ENCODE peak calls at places on chromosomes 12 and 14, in eight cellular contexts. One of them, this sample, is unnamed.

GRCh38 chr14:20435454-20436362 is at the start of gene KLHL33:
- DNase-seq in NCI-H1436 treated with DMSO at 0.1 percent for 48 hours: no peak
- DNase-seq in GM20000: no peak
- DNase-seq in choroid plexus epithelial cell: peak; percentile 17
- DNase-seq in Kasumi-1: no peak
- DNase-seq in Ammon's horn: no peak
- DNase-seq in stimulated activated CD8-positive, alpha-beta memory T cell treated with anti-CD3 and anti-CD28 coated beads, Interleukin-15, amount 100 ng/mL, for 24 hours: no peak
- DNase-seq in NK-92 treated with Interleukin-12 subunit alpha and Interleukin-12 subunit beta, amount 100 ng/mL, for 24 hours: no peak
- DNase-seq in this sample: no peak

GRCh38 chr12:45727994-45728624 is 1.4 kb upstream of the ARID2 start:
- DNase-seq in NCI-H1436 treated with DMSO at 0.1 percent for 48 hours: no peak
- DNase-seq in GM20000: peak; percentile 13
- DNase-seq in choroid plexus epithelial cell: no peak
- DNase-seq in Kasumi-1: no peak
- DNase-seq in Ammon's horn: peak; percentile 12
- DNase-seq in stimulated activated CD8-positive, alpha-beta memory T cell treated with anti-CD3 and anti-CD28 coated beads, Interleukin-15, amount 100 ng/mL, for 24 hours: no peak
- DNase-seq in NK-92 treated with Interleukin-12 subunit alpha and Interleukin-12 subunit beta, amount 100 ng/mL, for 24 hours: no peak
- DNase-seq in this sample: no peak

GRCh38 chr14:75471059-75471458 is 43.2 kb downstream of the JDP2 start:
- DNase-seq in NCI-H1436 treated with DMSO at 0.1 percent for 48 hours: no peak
- DNase-seq in GM20000: no peak
- DNase-seq in choroid plexus epithelial cell: no peak
- DNase-seq in Kasumi-1: no peak
- DNase-seq in Ammon's horn: no peak
- DNase-seq in stimulated activated CD8-positive, alpha-beta memory T cell treated with anti-CD3 and anti-CD28 coated beads, Interleukin-15, amount 100 ng/mL, for 24 hours: no peak
- DNase-seq in NK-92 treated with Interleukin-12 subunit alpha and Interleukin-12 subunit beta, amount 100 ng/mL, for 24 hours: no peak
- DNase-seq in this sample: no peak

GRCh38 chr14:91154851-91155625 is 41.2 kb downstream of the DGLUCY start:
- DNase-seq in NCI-H1436 treated with DMSO at 0.1 percent for 48 hours: peak; percentile 88
- DNase-seq in GM20000: no peak
- DNase-seq in choroid plexus epithelial cell: peak; percentile 26
- DNase-seq in Kasumi-1: peak; percentile 50
- DNase-seq in Ammon's horn: no peak
- DNase-seq in stimulated activated CD8-positive, alpha-beta memory T cell treated with anti-CD3 and anti-CD28 coated beads, Interleukin-15, amount 100 ng/mL, for 24 hours: no peak
- DNase-seq in NK-92 treated with Interleukin-12 subunit alpha and Interleukin-12 subunit beta, amount 100 ng/mL, for 24 hours: no peak
- DNase-seq in this sample: no peak

GRCh38 chr14:74495356-74495755 is 1.8 kb downstream of the ISCA2 start:
- DNase-seq in NCI-H1436 treated with DMSO at 0.1 percent for 48 hours: no peak
- DNase-seq in GM20000: no peak
- DNase-seq in choroid plexus epithelial cell: no peak
- DNase-seq in Kasumi-1: peak; percentile 38
- DNase-seq in Ammon's horn: no peak
- DNase-seq in stimulated activated CD8-positive, alpha-beta memory T cell treated with anti-CD3 and anti-CD28 coated beads, Interleukin-15, amount 100 ng/mL, for 24 hours: no peak
- DNase-seq in NK-92 treated with Interleukin-12 subunit alpha and Interleukin-12 subunit beta, amount 100 ng/mL, for 24 hours: no peak
- DNase-seq in this sample: no peak

GRCh38 chr12:10661338-10661737 is 12.5 kb downstream of the STYK1 start:
- DNase-seq in NCI-H1436 treated with DMSO at 0.1 percent for 48 hours: no peak
- DNase-seq in GM20000: no peak
- DNase-seq in choroid plexus epithelial cell: peak; percentile 23
- DNase-seq in Kasumi-1: no peak
- DNase-seq in Ammon's horn: no peak
- DNase-seq in stimulated activated CD8-positive, alpha-beta memory T cell treated with anti-CD3 and anti-CD28 coated beads, Interleukin-15, amount 100 ng/mL, for 24 hours: no peak
- DNase-seq in NK-92 treated with Interleukin-12 subunit alpha and Interleukin-12 subunit beta, amount 100 ng/mL, for 24 hours: no peak
- DNase-seq in this sample: no peak

GRCh38 chr14:75831971-75832370 is 149.8 kb downstream of the TGFB3 start:
- DNase-seq in NCI-H1436 treated with DMSO at 0.1 percent for 48 hours: no peak
- DNase-seq in GM20000: no peak
- DNase-seq in choroid plexus epithelial cell: peak; percentile 69
- DNase-seq in Kasumi-1: no peak
- DNase-seq in Ammon's horn: no peak
- DNase-seq in stimulated activated CD8-positive, alpha-beta memory T cell treated with anti-CD3 and anti-CD28 coated beads, Interleukin-15, amount 100 ng/mL, for 24 hours: no peak
- DNase-seq in NK-92 treated with Interleukin-12 subunit alpha and Interleukin-12 subunit beta, amount 100 ng/mL, for 24 hours: no peak
- DNase-seq in this sample: no peak

GRCh38 chr14:90608925-90609324 is 207.3 kb downstream of the TTC7B start:
- DNase-seq in NCI-H1436 treated with DMSO at 0.1 percent for 48 hours: no peak
- DNase-seq in GM20000: peak; percentile 60
- DNase-seq in choroid plexus epithelial cell: peak; percentile 24
- DNase-seq in Kasumi-1: no peak
- DNase-seq in Ammon's horn: no peak
- DNase-seq in stimulated activated CD8-positive, alpha-beta memory T cell treated with anti-CD3 and anti-CD28 coated beads, Interleukin-15, amount 100 ng/mL, for 24 hours: no peak
- DNase-seq in NK-92 treated with Interleukin-12 subunit alpha and Interleukin-12 subunit beta, amount 100 ng/mL, for 24 hours: no peak
- DNase-seq in this sample: peak; percentile 31

GRCh38 chr14:68784298-68784910 is 8.5 kb downstream of the ZFP36L1 start:
- DNase-seq in NCI-H1436 treated with DMSO at 0.1 percent for 48 hours: no peak
- DNase-seq in GM20000: no peak
- DNase-seq in choroid plexus epithelial cell: no peak
- DNase-seq in Kasumi-1: no peak
- DNase-seq in Ammon's horn: no peak
- DNase-seq in stimulated activated CD8-positive, alpha-beta memory T cell treated with anti-CD3 and anti-CD28 coated beads, Interleukin-15, amount 100 ng/mL, for 24 hours: no peak
- DNase-seq in NK-92 treated with Interleukin-12 subunit alpha and Interleukin-12 subunit beta, amount 100 ng/mL, for 24 hours: no peak
- DNase-seq in this sample: peak; percentile 53

GRCh38 chr14:33682746-33683145 is 268.1 kb downstream of the EGLN3 start:
- DNase-seq in NCI-H1436 treated with DMSO at 0.1 percent for 48 hours: no peak
- DNase-seq in GM20000: no peak
- DNase-seq in choroid plexus epithelial cell: peak; percentile 91
- DNase-seq in Kasumi-1: no peak
- DNase-seq in Ammon's horn: peak; percentile 23
- DNase-seq in stimulated activated CD8-positive, alpha-beta memory T cell treated with anti-CD3 and anti-CD28 coated beads, Interleukin-15, amount 100 ng/mL, for 24 hours: no peak
- DNase-seq in NK-92 treated with Interleukin-12 subunit alpha and Interleukin-12 subunit beta, amount 100 ng/mL, for 24 hours: no peak
- DNase-seq in this sample: no peak

GRCh38 chr14:93009471-93010117 is 86.6 kb downstream of the CHGA start:
- DNase-seq in NCI-H1436 treated with DMSO at 0.1 percent for 48 hours: no peak
- DNase-seq in GM20000: no peak
- DNase-seq in choroid plexus epithelial cell: no peak
- DNase-seq in Kasumi-1: no peak
- DNase-seq in Ammon's horn: peak; percentile 98
- DNase-seq in stimulated activated CD8-positive, alpha-beta memory T cell treated with anti-CD3 and anti-CD28 coated beads, Interleukin-15, amount 100 ng/mL, for 24 hours: no peak
- DNase-seq in NK-92 treated with Interleukin-12 subunit alpha and Interleukin-12 subunit beta, amount 100 ng/mL, for 24 hours: no peak
- DNase-seq in this sample: no peak

GRCh38 chr14:54627718-54628345 is 60.9 kb downstream of the SAMD4A start:
- DNase-seq in NCI-H1436 treated with DMSO at 0.1 percent for 48 hours: no peak
- DNase-seq in GM20000: peak; percentile 57
- DNase-seq in choroid plexus epithelial cell: peak; percentile 78
- DNase-seq in Kasumi-1: peak; percentile 57
- DNase-seq in Ammon's horn: peak; percentile 72
- DNase-seq in stimulated activated CD8-positive, alpha-beta memory T cell treated with anti-CD3 and anti-CD28 coated beads, Interleukin-15, amount 100 ng/mL, for 24 hours: no peak
- DNase-seq in NK-92 treated with Interleukin-12 subunit alpha and Interleukin-12 subunit beta, amount 100 ng/mL, for 24 hours: peak; percentile 7
- DNase-seq in this sample: peak; percentile 64

GRCh38 chr14:56650977-56651376 is 71.4 kb downstream of the TMEM260 start:
- DNase-seq in NCI-H1436 treated with DMSO at 0.1 percent for 48 hours: no peak
- DNase-seq in GM20000: no peak
- DNase-seq in choroid plexus epithelial cell: no peak
- DNase-seq in Kasumi-1: no peak
- DNase-seq in Ammon's horn: no peak
- DNase-seq in stimulated activated CD8-positive, alpha-beta memory T cell treated with anti-CD3 and anti-CD28 coated beads, Interleukin-15, amount 100 ng/mL, for 24 hours: no peak
- DNase-seq in NK-92 treated with Interleukin-12 subunit alpha and Interleukin-12 subunit beta, amount 100 ng/mL, for 24 hours: no peak
- DNase-seq in this sample: no peak

GRCh38 chr12:47777741-47778558 is 4.9 kb downstream of the SLC48A1 start:
- DNase-seq in NCI-H1436 treated with DMSO at 0.1 percent for 48 hours: no peak
- DNase-seq in GM20000: no peak
- DNase-seq in choroid plexus epithelial cell: no peak
- DNase-seq in Kasumi-1: peak; percentile 92
- DNase-seq in Ammon's horn: peak; percentile 97
- DNase-seq in stimulated activated CD8-positive, alpha-beta memory T cell treated with anti-CD3 and anti-CD28 coated beads, Interleukin-15, amount 100 ng/mL, for 24 hours: no peak
- DNase-seq in NK-92 treated with Interleukin-12 subunit alpha and Interleukin-12 subunit beta, amount 100 ng/mL, for 24 hours: no peak
- DNase-seq in this sample: no peak

GRCh38 chr12:104687823-104688573 is 231.2 kb downstream of the CHST11 start:
- DNase-seq in NCI-H1436 treated with DMSO at 0.1 percent for 48 hours: no peak
- DNase-seq in GM20000: no peak
- DNase-seq in choroid plexus epithelial cell: no peak
- DNase-seq in Kasumi-1: peak; percentile 90
- DNase-seq in Ammon's horn: no peak
- DNase-seq in stimulated activated CD8-positive, alpha-beta memory T cell treated with anti-CD3 and anti-CD28 coated beads, Interleukin-15, amount 100 ng/mL, for 24 hours: no peak
- DNase-seq in NK-92 treated with Interleukin-12 subunit alpha and Interleukin-12 subunit beta, amount 100 ng/mL, for 24 hours: peak; percentile 69
- DNase-seq in this sample: no peak

GRCh38 chr14:38065101-38065762 is 142.5 kb upstream of the SSTR1 start:
- DNase-seq in NCI-H1436 treated with DMSO at 0.1 percent for 48 hours: no peak
- DNase-seq in GM20000: no peak
- DNase-seq in choroid plexus epithelial cell: no peak
- DNase-seq in Kasumi-1: no peak
- DNase-seq in Ammon's horn: no peak
- DNase-seq in stimulated activated CD8-positive, alpha-beta memory T cell treated with anti-CD3 and anti-CD28 coated beads, Interleukin-15, amount 100 ng/mL, for 24 hours: no peak
- DNase-seq in NK-92 treated with Interleukin-12 subunit alpha and Interleukin-12 subunit beta, amount 100 ng/mL, for 24 hours: peak; percentile 14
- DNase-seq in this sample: peak; percentile 0

GRCh38 chr14:68361231-68361630 is 431.6 kb downstream of the ZFP36L1 start:
- DNase-seq in NCI-H1436 treated with DMSO at 0.1 percent for 48 hours: no peak
- DNase-seq in GM20000: no peak
- DNase-seq in choroid plexus epithelial cell: peak; percentile 70
- DNase-seq in Kasumi-1: no peak
- DNase-seq in Ammon's horn: no peak
- DNase-seq in stimulated activated CD8-positive, alpha-beta memory T cell treated with anti-CD3 and anti-CD28 coated beads, Interleukin-15, amount 100 ng/mL, for 24 hours: no peak
- DNase-seq in NK-92 treated with Interleukin-12 subunit alpha and Interleukin-12 subunit beta, amount 100 ng/mL, for 24 hours: no peak
- DNase-seq in this sample: no peak

GRCh38 chr14:66495214-66496098 is 9.3 kb downstream of the CCDC196 start:
- DNase-seq in NCI-H1436 treated with DMSO at 0.1 percent for 48 hours: no peak
- DNase-seq in GM20000: peak; percentile 48
- DNase-seq in choroid plexus epithelial cell: peak; percentile 90
- DNase-seq in Kasumi-1: peak; percentile 83
- DNase-seq in Ammon's horn: peak; percentile 91
- DNase-seq in stimulated activated CD8-positive, alpha-beta memory T cell treated with anti-CD3 and anti-CD28 coated beads, Interleukin-15, amount 100 ng/mL, for 24 hours: no peak
- DNase-seq in NK-92 treated with Interleukin-12 subunit alpha and Interleukin-12 subunit beta, amount 100 ng/mL, for 24 hours: no peak
- DNase-seq in this sample: peak; percentile 78

GRCh38 chr14:29236848-29237247 is 470.3 kb downstream of the FOXG1 start:
- DNase-seq in NCI-H1436 treated with DMSO at 0.1 percent for 48 hours: no peak
- DNase-seq in GM20000: no peak
- DNase-seq in choroid plexus epithelial cell: peak; percentile 77
- DNase-seq in Kasumi-1: no peak
- DNase-seq in Ammon's horn: no peak
- DNase-seq in stimulated activated CD8-positive, alpha-beta memory T cell treated with anti-CD3 and anti-CD28 coated beads, Interleukin-15, amount 100 ng/mL, for 24 hours: no peak
- DNase-seq in NK-92 treated with Interleukin-12 subunit alpha and Interleukin-12 subunit beta, amount 100 ng/mL, for 24 hours: no peak
- DNase-seq in this sample: no peak

GRCh38 chr14:100339757-100340453 is 16.8 kb downstream of the SLC25A47 start:
- DNase-seq in NCI-H1436 treated with DMSO at 0.1 percent for 48 hours: no peak
- DNase-seq in GM20000: no peak
- DNase-seq in choroid plexus epithelial cell: no peak
- DNase-seq in Kasumi-1: no peak
- DNase-seq in Ammon's horn: no peak
- DNase-seq in stimulated activated CD8-positive, alpha-beta memory T cell treated with anti-CD3 and anti-CD28 coated beads, Interleukin-15, amount 100 ng/mL, for 24 hours: no peak
- DNase-seq in NK-92 treated with Interleukin-12 subunit alpha and Interleukin-12 subunit beta, amount 100 ng/mL, for 24 hours: no peak
- DNase-seq in this sample: no peak

GRCh38 chr14:53306926-53307325 is 153.8 kb upstream of the DDHD1 start:
- DNase-seq in NCI-H1436 treated with DMSO at 0.1 percent for 48 hours: no peak
- DNase-seq in GM20000: no peak
- DNase-seq in choroid plexus epithelial cell: peak; percentile 34
- DNase-seq in Kasumi-1: no peak
- DNase-seq in Ammon's horn: peak; percentile 96
- DNase-seq in stimulated activated CD8-positive, alpha-beta memory T cell treated with anti-CD3 and anti-CD28 coated beads, Interleukin-15, amount 100 ng/mL, for 24 hours: no peak
- DNase-seq in NK-92 treated with Interleukin-12 subunit alpha and Interleukin-12 subunit beta, amount 100 ng/mL, for 24 hours: no peak
- DNase-seq in this sample: no peak

GRCh38 chr12:57089259-57090245 is 638 bp downstream of the NAB2 start:
- DNase-seq in NCI-H1436 treated with DMSO at 0.1 percent for 48 hours: no peak
- DNase-seq in GM20000: peak; percentile 39
- DNase-seq in choroid plexus epithelial cell: peak; percentile 63
- DNase-seq in Kasumi-1: peak; percentile 74
- DNase-seq in Ammon's horn: peak; percentile 74
- DNase-seq in stimulated activated CD8-positive, alpha-beta memory T cell treated with anti-CD3 and anti-CD28 coated beads, Interleukin-15, amount 100 ng/mL, for 24 hours: no peak
- DNase-seq in NK-92 treated with Interleukin-12 subunit alpha and Interleukin-12 subunit beta, amount 100 ng/mL, for 24 hours: no peak
- DNase-seq in this sample: peak; percentile 54

GRCh38 chr14:55129086-55129427 is at the start of gene LGALS3:
- DNase-seq in NCI-H1436 treated with DMSO at 0.1 percent for 48 hours: no peak
- DNase-seq in GM20000: peak; percentile 92
- DNase-seq in choroid plexus epithelial cell: peak; percentile 62
- DNase-seq in Kasumi-1: no peak
- DNase-seq in Ammon's horn: peak; percentile 36
- DNase-seq in stimulated activated CD8-positive, alpha-beta memory T cell treated with anti-CD3 and anti-CD28 coated beads, Interleukin-15, amount 100 ng/mL, for 24 hours: no peak
- DNase-seq in NK-92 treated with Interleukin-12 subunit alpha and Interleukin-12 subunit beta, amount 100 ng/mL, for 24 hours: no peak
- DNase-seq in this sample: peak; percentile 76

GRCh38 chr12:47219243-47219642 is 139.5 kb upstream of the AMIGO2 start:
- DNase-seq in NCI-H1436 treated with DMSO at 0.1 percent for 48 hours: no peak
- DNase-seq in GM20000: no peak
- DNase-seq in choroid plexus epithelial cell: peak; percentile 43
- DNase-seq in Kasumi-1: no peak
- DNase-seq in Ammon's horn: no peak
- DNase-seq in stimulated activated CD8-positive, alpha-beta memory T cell treated with anti-CD3 and anti-CD28 coated beads, Interleukin-15, amount 100 ng/mL, for 24 hours: no peak
- DNase-seq in NK-92 treated with Interleukin-12 subunit alpha and Interleukin-12 subunit beta, amount 100 ng/mL, for 24 hours: no peak
- DNase-seq in this sample: no peak

GRCh38 chr12:27901959-27902358 is 70.6 kb downstream of the PTHLH start:
- DNase-seq in NCI-H1436 treated with DMSO at 0.1 percent for 48 hours: no peak
- DNase-seq in GM20000: no peak
- DNase-seq in choroid plexus epithelial cell: peak; percentile 48
- DNase-seq in Kasumi-1: no peak
- DNase-seq in Ammon's horn: no peak
- DNase-seq in stimulated activated CD8-positive, alpha-beta memory T cell treated with anti-CD3 and anti-CD28 coated beads, Interleukin-15, amount 100 ng/mL, for 24 hours: no peak
- DNase-seq in NK-92 treated with Interleukin-12 subunit alpha and Interleukin-12 subunit beta, amount 100 ng/mL, for 24 hours: no peak
- DNase-seq in this sample: no peak

GRCh38 chr14:94571950-94572349 is 9.3 kb upstream of the SERPINA5 start:
- DNase-seq in NCI-H1436 treated with DMSO at 0.1 percent for 48 hours: no peak
- DNase-seq in GM20000: no peak
- DNase-seq in choroid plexus epithelial cell: peak; percentile 50
- DNase-seq in Kasumi-1: no peak
- DNase-seq in Ammon's horn: no peak
- DNase-seq in stimulated activated CD8-positive, alpha-beta memory T cell treated with anti-CD3 and anti-CD28 coated beads, Interleukin-15, amount 100 ng/mL, for 24 hours: no peak
- DNase-seq in NK-92 treated with Interleukin-12 subunit alpha and Interleukin-12 subunit beta, amount 100 ng/mL, for 24 hours: no peak
- DNase-seq in this sample: no peak

GRCh38 chr14:102583726-102584125 is 8.7 kb upstream of the RCOR1 start:
- DNase-seq in NCI-H1436 treated with DMSO at 0.1 percent for 48 hours: no peak
- DNase-seq in GM20000: no peak
- DNase-seq in choroid plexus epithelial cell: no peak
- DNase-seq in Kasumi-1: no peak
- DNase-seq in Ammon's horn: no peak
- DNase-seq in stimulated activated CD8-positive, alpha-beta memory T cell treated with anti-CD3 and anti-CD28 coated beads, Interleukin-15, amount 100 ng/mL, for 24 hours: no peak
- DNase-seq in NK-92 treated with Interleukin-12 subunit alpha and Interleukin-12 subunit beta, amount 100 ng/mL, for 24 hours: no peak
- DNase-seq in this sample: no peak

GRCh38 chr14:96739511-96739910 is 57.7 kb upstream of the VRK1 start:
- DNase-seq in NCI-H1436 treated with DMSO at 0.1 percent for 48 hours: no peak
- DNase-seq in GM20000: no peak
- DNase-seq in choroid plexus epithelial cell: no peak
- DNase-seq in Kasumi-1: no peak
- DNase-seq in Ammon's horn: no peak
- DNase-seq in stimulated activated CD8-positive, alpha-beta memory T cell treated with anti-CD3 and anti-CD28 coated beads, Interleukin-15, amount 100 ng/mL, for 24 hours: no peak
- DNase-seq in NK-92 treated with Interleukin-12 subunit alpha and Interleukin-12 subunit beta, amount 100 ng/mL, for 24 hours: no peak
- DNase-seq in this sample: no peak

GRCh38 chr12:72282721-72283120 is 10.6 kb downstream of the TRHDE start:
- DNase-seq in NCI-H1436 treated with DMSO at 0.1 percent for 48 hours: no peak
- DNase-seq in GM20000: no peak
- DNase-seq in choroid plexus epithelial cell: peak; percentile 76
- DNase-seq in Kasumi-1: no peak
- DNase-seq in Ammon's horn: peak; percentile 53
- DNase-seq in stimulated activated CD8-positive, alpha-beta memory T cell treated with anti-CD3 and anti-CD28 coated beads, Interleukin-15, amount 100 ng/mL, for 24 hours: no peak
- DNase-seq in NK-92 treated with Interleukin-12 subunit alpha and Interleukin-12 subunit beta, amount 100 ng/mL, for 24 hours: no peak
- DNase-seq in this sample: no peak